ENCODE peak calls at places on chromosomes 5 and 9, in five cellular contexts. N is kidney tubule cell, W is T-cell, X is fibroblast of pulmonary artery, T is AG20443. Z is an unnamed sample.

GRCh38 chr5:9015250-9015936 is 530.5 kb downstream of the SEMA5A start:
- DNase-seq in N (peak), W (no peak), X (peak), T (peak), Z (no peak)

GRCh38 chr9:72509635-72510034 is 11.8 kb upstream of the TMC1 start:
- DNase-seq in N (peak), W (no peak), X (peak), T (peak), Z (peak)

GRCh38 chr5:156155638-156156037 is 171.3 kb upstream of the SGCD start:
- DNase-seq in N (peak), W (no peak), X (no peak), T (no peak), Z (no peak)

GRCh38 chr5:173391031-173391430 is 62.8 kb upstream of the STC2 start:
- DNase-seq in N (no peak), W (no peak), X (no peak), T (no peak), Z (no peak)

GRCh38 chr5:164013077-164013670 is 507.8 kb downstream of the MAT2B start:
- DNase-seq in N (peak), W (peak), X (peak), T (peak), Z (peak)

GRCh38 chr5:87042554-87042953 is 225.1 kb upstream of the RASA1 start:
- DNase-seq in N (no peak), W (no peak), X (no peak), T (no peak), Z (no peak)

GRCh38 chr9:74498616-74499095 is 1.5 kb downstream of the RORB start:
- DNase-seq in N (no peak), W (no peak), X (no peak), T (peak), Z (no peak)

GRCh38 chr5:93909356-93909755 is 168.0 kb upstream of the POU5F2 start:
- DNase-seq in N (no peak), W (no peak), X (peak), T (no peak), Z (no peak)

GRCh38 chr9:115262477-115262876 is 144.5 kb upstream of the TNC start:
- DNase-seq in N (peak), W (no peak), X (peak), T (peak), Z (peak)

GRCh38 chr5:66894480-66895240 is 298.5 kb downstream of the MAST4 start:
- DNase-seq in N (peak), W (no peak), X (peak), T (no peak), Z (no peak)

GRCh38 chr9:130254753-130255637 is 10.6 kb upstream of the HMCN2 start:
- DNase-seq in N (no peak), W (no peak), X (no peak), T (peak), Z (no peak)

GRCh38 chr9:123984802-123985201 is 26.8 kb upstream of the LHX2 start:
- DNase-seq in N (no peak), W (no peak), X (no peak), T (no peak), Z (no peak)

GRCh38 chr9:113516840-113517577 is 53.5 kb downstream of the RGS3 start:
- DNase-seq in N (peak), W (peak), X (no peak), T (no peak), Z (no peak)

GRCh38 chr9:114525505-114525904 is 20.2 kb upstream of the WHRN start:
- DNase-seq in N (peak), W (no peak), X (peak), T (peak), Z (peak)

GRCh38 chr9:113677569-113677968 is 198.5 kb upstream of the ZNF618 start:
- DNase-seq in N (no peak), W (no peak), X (no peak), T (no peak), Z (no peak)

GRCh38 chr5:68140763-68141162 is 74.8 kb upstream of the PIK3R1 start:
- DNase-seq in N (no peak), W (no peak), X (no peak), T (no peak), Z (no peak)

Z was measured in AG08395.